ENCODE peak calls at places on chromosomes 7 and 10, in four cellular contexts. N is RWPE2, B is body of pancreas, I is GM12878. P is an unnamed sample. For H3K9me3, the result is how much of the 10 kb centered on the place peaks cover.

GRCh38 chr7:45084336-45084735 is 4.4 kb downstream of the NACAD start:
- DNase-seq in N (no peak), B (no peak), I (no peak), P (no peak)

GRCh38 chr7:6212008-6212407 is 60.4 kb downstream of the CYTH3 start:
- DNase-seq in N (no peak), B (no peak), I (no peak), P (no peak)

GRCh38 chr7:124959676-124960075 is 30.1 kb upstream of the POT1 start:
- DNase-seq in N (no peak), B (no peak), I (no peak), P (no peak)

GRCh38 chr7:98240961-98241673 is 10.9 kb downstream of the TECPR1 start:
- DNase-seq in N (no peak), B (peak), I (no peak), P (no peak)

GRCh38 chr7:68438016-68438415 is 1160.3 kb upstream of the AUTS2 start:
- DNase-seq in N (no peak), B (no peak), I (no peak), P (no peak)

GRCh38 chr10:4450981-4451501 is 375.0 kb upstream of the AKR1E2 start:
- DNase-seq in N (no peak), B (no peak), I (no peak), P (no peak)

GRCh38 chr7:2162959-2163358 is 69.8 kb downstream of the MAD1L1 start:
- DNase-seq in N (no peak), B (no peak), I (no peak), P (no peak)

GRCh38 chr10:57952741-57953140 is 315.0 kb downstream of the IPMK start:
- DNase-seq in N (no peak), B (no peak), I (no peak), P (no peak)

GRCh38 chr7:131108212-131108980 is 219.3 kb upstream of the MKLN1 start:
- DNase-seq in N (no peak), B (no peak), I (no peak), P (no peak)

GRCh38 chr7:13990319-13990983 is 985 bp upstream of the ETV1 start:
- DNase-seq in N (no peak), B (peak), I (no peak), P (peak)

GRCh38 chr7:138911007-138911406 is 70.2 kb downstream of the KIAA1549 start:
- DNase-seq in N (no peak), B (no peak), I (no peak), P (no peak)

GRCh38 chr7:101294039-101294831 is 27.4 kb downstream of the IFT22 start:
- DNase-seq in N (no peak), B (no peak), I (no peak), P (no peak)

GRCh38 chr10:27457261-27457945 is 46.7 kb upstream of the RAB18 start:
- DNase-seq in N (no peak), B (no peak), I (no peak), P (no peak)

GRCh38 chr10:89837173-89838001 is 136.0 kb downstream of the KIF20B start:
- DNase-seq in N (no peak), B (peak), I (no peak), P (no peak)

GRCh38 chr7:69883399-69883821 is 285.1 kb downstream of the AUTS2 start:
- DNase-seq in N (no peak), B (no peak), I (no peak), P (no peak)

GRCh38 chr7:92835851-92836488 is 403 bp downstream of the CDK6 start:
- DNase-seq in N (no peak), B (peak), I (no peak), P (peak)

GRCh38 chr10:93315261-93315660 is 166.9 kb downstream of the MYOF start:
- DNase-seq in N (no peak), B (no peak), I (no peak), P (no peak)

GRCh38 chr10:60943372-60944158 is 420 bp downstream of the RHOBTB1 start:
- DNase-seq in N (peak), B (peak), I (no peak), P (peak)

GRCh38 chr10:21359202-21359601 is 166.3 kb downstream of the SKIDA1 start:
- DNase-seq in N (no peak), B (no peak), I (no peak), P (no peak)

GRCh38 chr10:79905322-79906314 is 43.3 kb downstream of the SFTPD start:
- DNase-seq in N (no peak), B (peak), I (no peak), P (no peak)

GRCh38 chr7:32140540-32140939 is 70.3 kb upstream of the PDE1C start:
- DNase-seq in N (no peak), B (no peak), I (no peak), P (no peak)

GRCh38 chr10:69102429-69102828 is 14.5 kb downstream of the SRGN start:
- DNase-seq in N (no peak), B (no peak), I (no peak), P (no peak)

GRCh38 chr7:1049006-1049741 is 4.8 kb downstream of the GPR146 start:
- DNase-seq in N (no peak), B (no peak), I (no peak), P (no peak)

GRCh38 chr10:97921581-97922377 is 72.1 kb downstream of the GOLGA7B start:
- DNase-seq in N (no peak), B (peak), I (no peak), P (no peak)

GRCh38 chr10:119358567-119358966 is 151.2 kb downstream of the GRK5 start:
- DNase-seq in N (no peak), B (no peak), I (no peak), P (no peak)

GRCh38 chr10:100886946-100887345 is 25.8 kb upstream of the SLF2 start:
- DNase-seq in N (no peak), B (no peak), I (no peak), P (peak)

GRCh38 chr7:138776156-138776833 is 21.5 kb upstream of the TMEM213 start:
- DNase-seq in N (no peak), B (no peak), I (no peak), P (no peak)

GRCh38 chr10:88281592-88282268 is 301.4 kb downstream of the RNLS start:
- DNase-seq in N (no peak), B (no peak), I (no peak), P (no peak)

GRCh38 chr7:41861642-41862041 is 158.8 kb upstream of the INHBA start:
- DNase-seq in N (no peak), B (no peak), I (no peak), P (no peak)

GRCh38 chr10:663844-664243 is 25.6 kb downstream of the DIP2C start:
- DNase-seq in N (no peak), B (peak), I (no peak), P (no peak)

DNA sequence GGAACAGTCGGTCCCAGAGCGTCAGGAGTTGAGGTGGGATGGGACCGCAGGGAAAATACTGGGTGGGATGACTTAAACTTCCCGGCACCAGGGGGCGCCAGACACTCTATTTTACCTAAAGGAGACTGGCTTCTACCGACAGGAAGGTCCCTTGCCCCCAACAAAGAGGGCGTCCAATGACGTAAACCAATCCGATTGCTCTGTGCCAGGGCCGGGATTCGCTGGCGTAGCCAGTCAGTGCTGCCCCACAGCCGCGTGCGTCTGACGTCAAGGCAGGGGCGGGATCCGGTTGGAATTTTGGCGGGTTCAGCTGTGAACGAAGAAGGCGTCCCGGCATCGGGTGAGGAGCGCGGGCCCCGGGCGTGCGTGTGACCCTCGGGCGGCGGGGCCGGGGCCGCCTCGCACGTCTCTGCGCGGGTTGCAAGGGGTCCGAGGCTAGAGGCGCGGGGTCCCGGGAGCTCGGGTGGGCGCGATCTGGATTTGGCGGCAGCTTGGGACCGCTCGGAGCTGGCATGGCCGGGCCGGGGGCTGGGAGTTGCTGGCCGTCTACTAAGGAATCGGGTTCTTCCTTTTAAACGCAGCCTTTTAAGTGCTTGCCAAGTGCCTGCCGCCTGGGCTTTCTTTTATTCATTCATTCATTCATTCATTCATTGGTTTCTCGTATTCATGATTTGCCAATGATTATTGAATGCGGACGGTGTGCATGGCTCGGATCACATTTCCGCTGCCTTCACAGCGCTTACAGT is at the start of gene MCM10:
- DNase-seq in N (peak), B (peak), I (peak), P (peak)
- H3K27ac ChIP-seq in N (no peak), B (no peak), I (peak), P (no peak)

GRCh38 chr7:87648316-87648715 is 20.1 kb downstream of the RUNDC3B start:
- DNase-seq in N (no peak), B (no peak), I (no peak), P (no peak)

DNA sequence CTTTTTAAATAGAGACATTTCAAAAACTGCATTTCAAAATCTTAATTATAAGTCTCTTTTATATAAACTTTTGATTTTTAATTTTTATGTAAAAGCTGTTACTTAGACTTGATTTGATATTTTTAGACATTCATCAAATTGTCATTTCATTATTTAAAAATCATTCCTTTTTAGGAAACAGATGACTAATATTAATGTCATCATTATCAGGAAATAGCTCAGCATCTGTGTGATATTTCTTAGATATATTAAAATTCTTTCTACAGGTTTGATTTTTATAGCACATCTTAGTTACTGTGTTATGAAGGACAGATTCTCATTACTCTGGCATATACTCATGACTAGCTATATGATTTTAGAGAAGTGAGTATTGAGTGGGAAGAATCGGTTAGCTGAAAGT is 17.2 kb downstream of the RUNDC3B start:
- DNase-seq in N (no peak), B (no peak), I (no peak), P (no peak)
- H3K9me3 ChIP-seq in N (under half), B (under half), I (under half), P (under half)

DNA sequence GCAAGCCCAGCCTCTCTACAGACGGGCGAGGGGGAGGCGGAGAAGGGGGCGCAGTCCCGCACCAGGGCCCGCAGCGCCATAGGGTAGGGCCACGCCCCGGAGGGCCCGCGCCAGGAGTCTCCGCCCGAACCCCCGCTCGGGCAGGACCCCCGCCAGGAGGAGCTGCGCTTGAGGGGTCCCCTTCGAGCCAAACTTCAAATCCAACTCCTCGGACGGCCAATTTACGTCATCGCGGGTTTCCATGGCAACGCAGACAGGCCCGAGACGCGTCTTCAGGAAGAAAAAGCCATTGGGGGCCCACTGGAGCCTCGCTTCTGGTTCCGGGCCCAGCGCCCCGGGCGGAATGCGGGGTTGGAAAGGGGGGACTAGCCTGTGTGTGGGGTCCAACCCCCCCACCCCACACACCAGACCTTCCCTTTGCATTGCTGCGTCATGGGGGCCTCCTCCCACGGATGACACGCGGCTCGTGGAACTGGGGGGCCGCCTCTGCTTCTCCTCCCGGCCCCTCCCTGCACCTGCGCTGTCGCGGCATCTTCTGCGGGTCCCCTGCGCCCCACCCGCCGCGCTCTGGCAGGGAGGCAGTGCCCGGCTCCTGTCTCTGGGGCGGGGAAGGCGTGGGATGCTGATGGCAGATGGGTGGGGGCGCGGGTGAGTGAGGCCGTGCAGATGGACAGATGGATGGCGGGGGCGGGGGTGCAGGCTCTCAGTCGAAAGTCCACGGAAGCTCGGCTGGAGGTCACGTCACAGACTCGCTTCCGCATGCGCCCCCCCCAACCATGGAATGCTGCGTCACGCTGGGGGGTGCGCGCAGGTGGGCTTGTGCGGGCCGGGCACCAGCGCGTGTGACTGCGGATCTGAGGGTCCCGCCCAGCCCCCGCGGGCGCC is 1.2 kb downstream of the CALY start:
- DNase-seq in N (no peak), B (peak), I (no peak), P (no peak)
- H3K27ac ChIP-seq in N (no peak), B (no peak), I (no peak), P (no peak)

GRCh38 chr7:57225666-57226065 is 93.4 kb upstream of the ZNF479 start:
- DNase-seq in N (no peak), B (no peak), I (no peak), P (no peak)
- H3K9me3 ChIP-seq in N (under half), B (under half), I (under half), P (under half)

GRCh38 chr7:114825423-114825951 is 96.4 kb upstream of the MDFIC start:
- DNase-seq in N (no peak), B (no peak), I (no peak), P (no peak)
- H3K27ac ChIP-seq in N (no peak), B (no peak), I (no peak), P (no peak)

GRCh38 chr10:37682617-37683016 is 174.8 kb downstream of the ZNF248 start:
- DNase-seq in N (no peak), B (no peak), I (no peak), P (no peak)
- H3K9me3 ChIP-seq in N (under half), B (under half), I (under half), P (under half)

DNA sequence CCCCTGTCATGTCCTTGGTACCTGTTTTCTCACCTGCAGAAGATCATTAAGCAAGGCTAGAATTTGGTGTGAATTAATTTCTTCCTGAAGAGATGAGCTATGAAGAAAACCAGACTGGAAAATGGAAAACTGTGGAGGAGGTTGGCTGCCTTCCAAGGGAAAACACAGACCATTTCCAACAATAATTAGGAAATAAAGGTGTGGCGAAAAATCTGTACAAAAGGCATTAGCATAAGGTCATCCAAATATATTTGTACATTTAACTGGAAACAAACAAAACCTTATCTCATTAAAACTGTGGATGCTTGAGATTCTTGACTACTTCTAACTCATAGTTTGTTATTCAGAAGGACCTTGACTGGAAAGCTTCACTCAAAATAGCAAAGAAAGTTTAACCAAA is 1.7 kb downstream of the STN1 start:
- DNase-seq in N (no peak), B (no peak), I (no peak), P (no peak)
- H3K27ac ChIP-seq in N (peak), B (peak), I (peak), P (peak)

GRCh38 chr10:15740261-15740660 is 20.5 kb upstream of the ITGA8 start:
- DNase-seq in N (no peak), B (no peak), I (no peak), P (no peak)

GRCh38 chr10:15742831-15743230 is 23.1 kb upstream of the ITGA8 start:
- DNase-seq in N (no peak), B (no peak), I (no peak), P (no peak)

GRCh38 chr10:15743443-15743842 is 23.7 kb upstream of the ITGA8 start:
- DNase-seq in N (no peak), B (no peak), I (no peak), P (no peak)

GRCh38 chr10:15744217-15744865 is 24.6 kb upstream of the ITGA8 start:
- DNase-seq in N (no peak), B (peak), I (no peak), P (no peak)

GRCh38 chr10:15742102-15742501 is 22.4 kb upstream of the ITGA8 start:
- DNase-seq in N (no peak), B (no peak), I (no peak), P (no peak)
- H3K9me3 ChIP-seq in N (under half), B (under half), I (under half), P (under half)

GRCh38 chr10:96910488-96911395 is 78.6 kb downstream of the LCOR start:
- DNase-seq in N (no peak), B (no peak), I (peak), P (no peak)
- H3K27ac ChIP-seq in N (no peak), B (no peak), I (peak), P (no peak)

DNA sequence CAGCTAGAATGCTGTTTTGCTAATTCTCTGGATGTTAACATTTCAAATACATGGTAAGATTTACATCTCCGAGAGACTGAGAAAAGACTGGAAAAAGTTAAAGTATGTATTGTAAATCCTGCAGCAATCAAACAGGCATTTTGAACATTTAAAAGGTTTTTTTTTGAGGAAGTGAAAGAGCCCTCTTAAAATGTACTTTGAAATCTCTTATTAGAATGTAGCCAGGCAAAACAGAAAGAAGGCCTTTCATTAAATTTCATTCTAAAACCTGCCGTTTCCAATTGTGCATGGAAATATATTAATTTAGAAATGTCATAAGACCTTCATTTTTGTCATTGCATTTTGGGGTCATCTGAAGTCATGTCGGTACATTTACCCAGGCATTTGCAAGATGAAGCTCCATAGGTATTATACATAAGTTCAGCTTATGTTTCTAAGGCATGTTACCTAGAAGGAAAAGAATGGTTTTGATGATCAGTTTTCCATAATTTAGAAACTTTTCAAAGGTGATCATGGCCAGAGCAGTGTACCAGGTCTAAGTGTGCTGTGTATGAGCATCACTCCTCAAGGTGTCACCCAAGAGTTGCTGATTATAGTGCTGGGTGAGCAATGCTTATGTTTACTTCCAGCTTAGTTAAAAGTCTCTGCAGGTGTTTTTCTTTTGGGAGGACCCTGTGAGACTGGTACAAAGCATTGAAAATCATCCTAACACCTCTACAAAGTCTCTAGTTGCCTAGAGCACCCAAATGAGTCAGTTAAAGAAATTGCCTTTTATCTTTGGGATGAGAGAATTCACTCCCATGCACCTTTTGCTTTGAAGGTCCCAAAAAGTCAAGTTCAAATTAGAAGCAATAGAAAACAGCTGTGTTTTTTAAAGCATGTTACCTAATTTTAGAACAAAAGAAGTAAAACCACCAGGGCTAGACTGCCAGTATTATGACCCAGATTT is 7.1 kb downstream of the ZNF736 start:
- DNase-seq in N (no peak), B (no peak), I (no peak), P (no peak)
- H3K9me3 ChIP-seq in N (under half), B (under half), I (under half), P (under half)